ENCODE peak calls at places on chromosome 2, in four cellular contexts. One of them, this sample, is unnamed.

GRCh38 chr2:29741132-29741531 is 180.3 kb downstream of the ALK start:
- DNase-seq in cardiac fibroblast: no peak
- DNase-seq in AG04450: no peak
- DNase-seq in tibial artery: no peak
- DNase-seq in this sample: no peak

GRCh38 chr2:100178085-100178788 is 35.8 kb upstream of the AFF3 start:
- DNase-seq in cardiac fibroblast: peak; percentile 73
- DNase-seq in AG04450: no peak
- DNase-seq in tibial artery: no peak
- DNase-seq in this sample: no peak

GRCh38 chr2:197357986-197358385 is 47.4 kb upstream of the ANKRD44 start:
- DNase-seq in cardiac fibroblast: no peak
- DNase-seq in AG04450: no peak
- DNase-seq in tibial artery: no peak
- DNase-seq in this sample: no peak

GRCh38 chr2:226002438-226002837 is 602.9 kb downstream of the NYAP2 start:
- DNase-seq in cardiac fibroblast: peak; percentile 97
- DNase-seq in AG04450: no peak
- DNase-seq in tibial artery: peak; percentile 55
- DNase-seq in this sample: peak; percentile 87

GRCh38 chr2:241613018-241613780 is 23.8 kb downstream of the THAP4 start:
- DNase-seq in cardiac fibroblast: peak; percentile 83
- DNase-seq in AG04450: no peak
- DNase-seq in tibial artery: no peak
- DNase-seq in this sample: no peak

GRCh38 chr2:240140511-240140910 is at the start of gene OTOS:
- DNase-seq in cardiac fibroblast: no peak
- DNase-seq in AG04450: no peak
- DNase-seq in tibial artery: no peak
- DNase-seq in this sample: no peak

GRCh38 chr2:240365971-240366471 is 69.4 kb upstream of the GPC1 start:
- DNase-seq in cardiac fibroblast: no peak
- DNase-seq in AG04450: no peak
- DNase-seq in tibial artery: no peak
- DNase-seq in this sample: no peak

GRCh38 chr2:46936566-46936965 is 21.0 kb upstream of the MCFD2 start:
- DNase-seq in cardiac fibroblast: no peak
- DNase-seq in AG04450: no peak
- DNase-seq in tibial artery: no peak
- DNase-seq in this sample: no peak

GRCh38 chr2:173752152-173752551 is 213.0 kb downstream of the SP3 start:
- DNase-seq in cardiac fibroblast: peak; percentile 44
- DNase-seq in AG04450: no peak
- DNase-seq in tibial artery: no peak
- DNase-seq in this sample: peak; percentile 3

GRCh38 chr2:191222507-191222906 is 22.7 kb upstream of the MYO1B start:
- DNase-seq in cardiac fibroblast: peak; percentile 87
- DNase-seq in AG04450: no peak
- DNase-seq in tibial artery: no peak
- DNase-seq in this sample: no peak

GRCh38 chr2:233892793-233893192 is 24.4 kb upstream of the TRPM8 start:
- DNase-seq in cardiac fibroblast: no peak
- DNase-seq in AG04450: no peak
- DNase-seq in tibial artery: no peak
- DNase-seq in this sample: no peak

GRCh38 chr2:8107979-8108378 is 573.9 kb upstream of the ID2 start:
- DNase-seq in cardiac fibroblast: no peak
- DNase-seq in AG04450: no peak
- DNase-seq in tibial artery: no peak
- DNase-seq in this sample: no peak

GRCh38 chr2:85766214-85766613 is 12.4 kb downstream of the ATOH8 start:
- DNase-seq in cardiac fibroblast: no peak
- DNase-seq in AG04450: no peak
- DNase-seq in tibial artery: no peak
- DNase-seq in this sample: no peak

GRCh38 chr2:18637196-18637595 is 47.8 kb upstream of the NT5C1B start:
- DNase-seq in cardiac fibroblast: no peak
- DNase-seq in AG04450: no peak
- DNase-seq in tibial artery: no peak
- DNase-seq in this sample: no peak

GRCh38 chr2:217857624-217858506 is 144.9 kb downstream of the TNS1 start:
- DNase-seq in cardiac fibroblast: no peak
- DNase-seq in AG04450: no peak
- DNase-seq in tibial artery: peak; percentile 65
- DNase-seq in this sample: no peak

GRCh38 chr2:5834491-5834890 is 142.3 kb downstream of the SOX11 start:
- DNase-seq in cardiac fibroblast: no peak
- DNase-seq in AG04450: no peak
- DNase-seq in tibial artery: no peak
- DNase-seq in this sample: no peak

GRCh38 chr2:95300391-95300938 is 3.3 kb downstream of the KCNIP3 start:
- DNase-seq in cardiac fibroblast: no peak
- DNase-seq in AG04450: no peak
- DNase-seq in tibial artery: no peak
- DNase-seq in this sample: no peak

GRCh38 chr2:26978061-26978596 is 7.7 kb downstream of the MAPRE3 start:
- DNase-seq in cardiac fibroblast: no peak
- DNase-seq in AG04450: no peak
- DNase-seq in tibial artery: no peak
- DNase-seq in this sample: no peak

GRCh38 chr2:236156095-236156859 is 11.9 kb downstream of the GBX2 start:
- DNase-seq in cardiac fibroblast: no peak
- DNase-seq in AG04450: no peak
- DNase-seq in tibial artery: no peak
- DNase-seq in this sample: no peak

GRCh38 chr2:146363731-146364130 is 1481.1 kb upstream of the ACVR2A start:
- DNase-seq in cardiac fibroblast: peak; percentile 45
- DNase-seq in AG04450: no peak
- DNase-seq in tibial artery: no peak
- DNase-seq in this sample: no peak

GRCh38 chr2:26457695-26458364 is 20.1 kb downstream of the OTOF start:
- DNase-seq in cardiac fibroblast: no peak
- DNase-seq in AG04450: no peak
- DNase-seq in tibial artery: no peak
- DNase-seq in this sample: no peak

GRCh38 chr2:207767461-207768167 is 2.1 kb downstream of the FZD5 start:
- DNase-seq in cardiac fibroblast: peak; percentile 43
- DNase-seq in AG04450: no peak
- DNase-seq in tibial artery: peak; percentile 30
- DNase-seq in this sample: no peak

GRCh38 chr2:19299032-19299431 is 59.4 kb downstream of the OSR1 start:
- DNase-seq in cardiac fibroblast: no peak
- DNase-seq in AG04450: no peak
- DNase-seq in tibial artery: no peak
- DNase-seq in this sample: no peak

GRCh38 chr2:102317715-102318114 is 6.4 kb downstream of the IL1RL1 start:
- DNase-seq in cardiac fibroblast: no peak
- DNase-seq in AG04450: no peak
- DNase-seq in tibial artery: no peak
- DNase-seq in this sample: no peak

GRCh38 chr2:53782681-53783080 is 4.1 kb downstream of the ASB3 start:
- DNase-seq in cardiac fibroblast: no peak
- DNase-seq in AG04450: no peak
- DNase-seq in tibial artery: no peak
- DNase-seq in this sample: no peak

GRCh38 chr2:85234879-85235278 is 92.9 kb downstream of the TGOLN2 start:
- DNase-seq in cardiac fibroblast: no peak
- DNase-seq in AG04450: no peak
- DNase-seq in tibial artery: no peak
- DNase-seq in this sample: no peak

GRCh38 chr2:181310967-181311366 is 146.2 kb upstream of the ITGA4 start:
- DNase-seq in cardiac fibroblast: no peak
- DNase-seq in AG04450: no peak
- DNase-seq in tibial artery: no peak
- DNase-seq in this sample: no peak

GRCh38 chr2:218345491-218346176 is 11.0 kb upstream of the CATIP start:
- DNase-seq in cardiac fibroblast: no peak
- DNase-seq in AG04450: no peak
- DNase-seq in tibial artery: no peak
- DNase-seq in this sample: no peak

GRCh38 chr2:96532641-96533291 is 3.8 kb upstream of the ARID5A start:
- DNase-seq in cardiac fibroblast: no peak
- DNase-seq in AG04450: no peak
- DNase-seq in tibial artery: no peak
- DNase-seq in this sample: no peak

GRCh38 chr2:231717281-231718180 is 9.2 kb downstream of the PTMA start:
- DNase-seq in cardiac fibroblast: peak; percentile 93
- DNase-seq in AG04450: no peak
- DNase-seq in tibial artery: no peak
- DNase-seq in this sample: peak; percentile 54

GRCh38 chr2:162365392-162365791 is 21.5 kb downstream of the GCA start:
- DNase-seq in cardiac fibroblast: no peak
- DNase-seq in AG04450: no peak
- DNase-seq in tibial artery: no peak
- DNase-seq in this sample: no peak

GRCh38 chr2:138010890-138011289 is 46.6 kb downstream of the HNMT start:
- DNase-seq in cardiac fibroblast: no peak
- DNase-seq in AG04450: no peak
- DNase-seq in tibial artery: no peak
- DNase-seq in this sample: no peak

GRCh38 chr2:169363570-169364150 is 1.3 kb upstream of the LRP2 start:
- DNase-seq in cardiac fibroblast: peak; percentile 8
- DNase-seq in AG04450: no peak
- DNase-seq in tibial artery: no peak
- DNase-seq in this sample: no peak

GRCh38 chr2:142786922-142787702 is 90.4 kb upstream of the KYNU start:
- DNase-seq in cardiac fibroblast: no peak
- DNase-seq in AG04450: no peak
- DNase-seq in tibial artery: no peak
- DNase-seq in this sample: no peak

GRCh38 chr2:48209214-48209885 is 303.1 kb upstream of the FBXO11 start:
- DNase-seq in cardiac fibroblast: peak; percentile 81
- DNase-seq in AG04450: no peak
- DNase-seq in tibial artery: peak; percentile 41
- DNase-seq in this sample: peak; percentile 71

GRCh38 chr2:149313512-149313972 is 16.8 kb upstream of the LYPD6 start:
- DNase-seq in cardiac fibroblast: peak; percentile 3
- DNase-seq in AG04450: no peak
- DNase-seq in tibial artery: no peak
- DNase-seq in this sample: peak; percentile 57

GRCh38 chr2:11758639-11759038 is 12.2 kb downstream of the LPIN1 start:
- DNase-seq in cardiac fibroblast: no peak
- DNase-seq in AG04450: no peak
- DNase-seq in tibial artery: no peak
- DNase-seq in this sample: no peak

GRCh38 chr2:109332880-109333279 is 203.9 kb downstream of the SH3RF3 start:
- DNase-seq in cardiac fibroblast: no peak
- DNase-seq in AG04450: no peak
- DNase-seq in tibial artery: no peak
- DNase-seq in this sample: no peak

DNA sequence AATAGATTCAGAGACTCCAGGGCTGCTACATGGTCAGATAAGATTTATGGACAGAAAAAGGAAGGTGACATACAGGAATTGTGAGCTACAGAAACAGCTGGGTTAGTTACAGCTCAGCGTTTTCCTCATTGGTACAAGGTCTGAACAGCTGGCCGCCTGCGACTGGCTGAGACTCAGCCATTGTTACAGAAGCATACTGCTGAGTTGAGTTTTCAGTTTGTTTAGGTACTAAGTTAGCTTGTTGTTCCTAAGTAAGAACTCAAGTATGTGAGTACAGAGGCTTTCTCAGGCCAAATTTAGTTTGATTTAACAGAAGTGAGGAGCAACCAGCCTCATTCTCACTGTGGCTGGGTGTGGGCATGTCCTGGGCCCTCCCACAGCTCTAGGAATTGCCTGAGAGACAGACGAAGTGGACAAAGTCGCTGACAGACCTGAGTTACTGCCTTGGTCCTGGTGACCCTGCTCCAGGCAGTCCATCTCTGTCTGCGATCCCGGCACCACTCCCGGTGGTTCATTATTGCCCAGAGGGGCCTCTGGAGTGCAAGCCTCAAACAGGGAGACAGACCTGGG is 27.8 kb upstream of the RHOB start:
- DNase-seq in cardiac fibroblast: peak; percentile 69
- DNase-seq in AG04450: peak; percentile 42
- DNase-seq in tibial artery: no peak
- DNase-seq in this sample: peak; percentile 67
- H3K4me3 ChIP-seq in cardiac fibroblast: no peak overlapping the region
- H3K4me3 ChIP-seq in AG04450: no peak overlapping the region
- H3K4me3 ChIP-seq in tibial artery: no peak overlapping the region
- H3K4me3 ChIP-seq in this sample: no peak overlapping the region

DNA sequence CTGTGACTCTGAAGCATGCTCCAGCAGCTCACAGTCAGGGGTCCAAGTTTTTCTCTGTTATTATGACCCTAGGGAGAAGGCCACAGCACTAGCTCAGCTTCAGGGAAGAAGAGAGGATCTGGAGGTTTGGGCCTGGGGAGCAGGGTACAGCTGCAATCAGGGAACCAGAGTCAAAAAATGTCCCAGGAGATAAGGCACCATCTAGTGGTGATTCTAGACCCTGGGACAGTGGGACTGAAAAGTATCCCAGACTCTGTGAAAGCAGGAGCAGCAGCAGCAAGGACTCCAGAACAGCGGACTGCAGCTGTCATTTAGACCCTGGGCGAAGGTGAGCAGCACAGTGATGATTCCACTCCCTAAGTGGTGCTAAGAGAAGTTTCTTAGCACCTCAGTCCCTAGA is 278.4 kb upstream of the DDX18 start:
- DNase-seq in cardiac fibroblast: no peak
- DNase-seq in AG04450: no peak
- DNase-seq in tibial artery: no peak
- DNase-seq in this sample: no peak
- TF ChIP-seq CTCF in cardiac fibroblast: no peak
- TF ChIP-seq CTCF in AG04450: no peak
- TF ChIP-seq CTCF in tibial artery: no peak
- TF ChIP-seq CTCF in this sample: no peak

GRCh38 chr2:202831241-202831997 is 40.1 kb downstream of the ICA1L start:
- DNase-seq in cardiac fibroblast: peak; percentile 74
- DNase-seq in AG04450: no peak
- DNase-seq in tibial artery: peak; percentile 34
- DNase-seq in this sample: peak; percentile 74
- H3K4me3 ChIP-seq in cardiac fibroblast: no peak overlapping the region
- H3K4me3 ChIP-seq in AG04450: no peak overlapping the region
- H3K4me3 ChIP-seq in tibial artery: no peak overlapping the region
- H3K4me3 ChIP-seq in this sample: no peak overlapping the region

GRCh38 chr2:224039770-224040088 is 643 bp upstream of the SERPINE2 start:
- DNase-seq in cardiac fibroblast: no peak
- DNase-seq in AG04450: no peak
- DNase-seq in tibial artery: no peak
- DNase-seq in this sample: no peak
- TF ChIP-seq CTCF in cardiac fibroblast: no peak
- TF ChIP-seq CTCF in AG04450: no peak
- TF ChIP-seq CTCF in tibial artery: no peak
- TF ChIP-seq CTCF in this sample: no peak

GRCh38 chr2:38535404-38535744 is 67.4 kb downstream of the HNRNPLL start:
- DNase-seq in cardiac fibroblast: no peak
- DNase-seq in AG04450: no peak
- DNase-seq in tibial artery: no peak
- DNase-seq in this sample: no peak

GRCh38 chr2:38533180-38533579 is 69.5 kb downstream of the HNRNPLL start:
- DNase-seq in cardiac fibroblast: no peak
- DNase-seq in AG04450: no peak
- DNase-seq in tibial artery: no peak
- DNase-seq in this sample: no peak

GRCh38 chr2:38534746-38535403 is 67.9 kb downstream of the HNRNPLL start:
- DNase-seq in cardiac fibroblast: no peak
- DNase-seq in AG04450: no peak
- DNase-seq in tibial artery: no peak
- DNase-seq in this sample: peak; percentile 7

GRCh38 chr2:38532366-38532765 is 70.4 kb downstream of the HNRNPLL start:
- DNase-seq in cardiac fibroblast: no peak
- DNase-seq in AG04450: no peak
- DNase-seq in tibial artery: no peak
- DNase-seq in this sample: no peak

GRCh38 chr2:38533757-38534545 is 68.8 kb downstream of the HNRNPLL start:
- DNase-seq in cardiac fibroblast: no peak
- DNase-seq in AG04450: no peak
- DNase-seq in tibial artery: no peak
- DNase-seq in this sample: no peak
- H3K4me3 ChIP-seq in cardiac fibroblast: no peak overlapping the region
- H3K4me3 ChIP-seq in AG04450: no peak overlapping the region
- H3K4me3 ChIP-seq in tibial artery: no peak overlapping the region
- H3K4me3 ChIP-seq in this sample: no peak overlapping the region

This sample was measured in foreskin fibroblast.